ENCODE peak calls at places on chromosomes 6 and 20, in six cellular contexts. O is endothelial cell of umbilical vein, S is brain microvascular endothelial cell, Q is GM13976, Z is WTC11, Y is epithelial cell of esophagus. P is an unnamed sample.

GRCh38 chr20:25278636-25279361 is 30.9 kb downstream of the PYGB start:
- DNase-seq in O (no peak), S (no peak), Q (no peak), Z (peak), Y (no peak), P (no peak)

GRCh38 chr6:11043961-11044711 is at the start of gene ELOVL2:
- DNase-seq in Y (peak), S (no peak), Q (peak), Z (peak), O (peak), P (peak)

GRCh38 chr6:161439093-161439492 is 165.2 kb upstream of the AGPAT4 start:
- DNase-seq in Z (no peak), S (peak), Y (peak), Q (no peak), O (peak), P (peak)

GRCh38 chr6:167426620-167427019 is 101.7 kb downstream of the TTLL2 start:
- DNase-seq in S (no peak), Z (no peak), Y (no peak), O (no peak), Q (no peak), P (no peak)

GRCh38 chr6:119313937-119314893 is 35.3 kb downstream of the MAN1A1 start:
- DNase-seq in S (no peak), O (no peak), Y (no peak), Z (no peak), Q (no peak), P (no peak)

GRCh38 chr20:64145458-64146300 is 18.6 kb upstream of the MYT1 start:
- DNase-seq in O (no peak), Z (peak), Q (no peak), S (no peak), Y (no peak), P (no peak)

GRCh38 chr6:30037182-30037788 is 23.8 kb upstream of the POLR1H start:
- DNase-seq in O (peak), Z (no peak), Q (peak), S (peak), Y (peak), P (peak)

GRCh38 chr6:104580452-104580851 is 279.3 kb downstream of the HACE1 start:
- DNase-seq in Q (no peak), S (no peak), Z (no peak), Y (no peak), O (no peak), P (peak)

GRCh38 chr6:126202689-126203088 is 137.2 kb upstream of the CENPW start:
- DNase-seq in Z (no peak), O (no peak), Y (no peak), Q (no peak), S (no peak), P (no peak)

GRCh38 chr20:62891111-62891510 is 29.5 kb upstream of the TCFL5 start:
- DNase-seq in Z (no peak), S (no peak), Y (no peak), O (no peak), Q (no peak), P (peak)

GRCh38 chr20:19964289-19965263 is 52.6 kb upstream of the NAA20 start:
- DNase-seq in S (peak), Y (peak), Z (no peak), O (peak), Q (no peak), P (peak)

GRCh38 chr6:34082816-34083215 is 63.1 kb downstream of the GRM4 start:
- DNase-seq in Z (no peak), S (no peak), Y (no peak), Q (no peak), O (no peak), P (no peak)

GRCh38 chr20:64131406-64131805 is 24.0 kb upstream of the NPBWR2 start:
- DNase-seq in O (no peak), Z (no peak), Q (no peak), Y (peak), S (no peak), P (peak)

GRCh38 chr6:31597006-31597405 is 4.2 kb upstream of the NCR3 start:
- DNase-seq in Y (peak), S (peak), Z (no peak), Q (no peak), O (peak), P (peak)

GRCh38 chr20:51014797-51015722 is 7.8 kb downstream of the KCNG1 start:
- DNase-seq in Q (peak), Y (peak), O (peak), S (peak), Z (peak), P (peak)

GRCh38 chr20:63027425-63028389 is 20.9 kb upstream of the BHLHE23 start:
- DNase-seq in Z (peak), S (no peak), Y (no peak), O (no peak), Q (no peak), P (peak)

GRCh38 chr6:133101790-133102189 is 139.4 kb upstream of the EYA4 start:
- DNase-seq in Z (no peak), Y (no peak), O (no peak), S (no peak), Q (no peak), P (no peak)

GRCh38 chr6:30447237-30447636 is 42.1 kb upstream of the HLA-E start:
- DNase-seq in S (peak), Q (no peak), Z (peak), Y (peak), O (peak), P (peak)

GRCh38 chr20:34045294-34045693 is 51.6 kb downstream of the RALY start:
- DNase-seq in Q (no peak), Z (no peak), S (no peak), Y (peak), O (peak), P (peak)

GRCh38 chr6:41366150-41366549 is 30.7 kb downstream of the NCR2 start:
- DNase-seq in S (no peak), Y (no peak), Z (no peak), O (no peak), Q (no peak), P (no peak)

GRCh38 chr20:36468149-36469000 is 72.9 kb upstream of the MYL9 start:
- DNase-seq in S (no peak), Z (no peak), Y (no peak), Q (no peak), O (peak), P (peak)

GRCh38 chr6:126781582-126781981 is 336.9 kb upstream of the RSPO3 start:
- DNase-seq in Q (no peak), Y (no peak), Z (no peak), S (no peak), O (no peak), P (no peak)

GRCh38 chr6:16770701-16771569 is 9.7 kb upstream of the ATXN1 start:
- DNase-seq in O (peak), Q (peak), S (peak), Z (peak), Y (peak), P (peak)

GRCh38 chr6:99178168-99178567 is 171.3 kb downstream of the FAXC start:
- DNase-seq in S (no peak), Q (no peak), Y (peak), O (no peak), Z (no peak), P (no peak)

GRCh38 chr6:25899580-25900408 is 25.8 kb upstream of the SLC17A3 start:
- DNase-seq in Z (no peak), O (no peak), Q (no peak), S (no peak), Y (no peak), P (no peak)

GRCh38 chr6:77633471-77633870 is 19.4 kb upstream of the MEI4 start:
- DNase-seq in Y (no peak), Q (no peak), Z (no peak), O (no peak), S (no peak), P (no peak)

GRCh38 chr6:161186173-161186769 is 87.6 kb downstream of the AGPAT4 start:
- DNase-seq in Y (peak), O (no peak), Q (no peak), Z (no peak), S (peak), P (no peak)

GRCh38 chr6:29419516-29419915 is 4.8 kb downstream of the OR12D1 start:
- DNase-seq in Z (no peak), O (no peak), Q (no peak), S (peak), Y (no peak), P (no peak)

GRCh38 chr6:79797105-79797504 is 150.2 kb downstream of the ELOVL4 start:
- DNase-seq in S (no peak), Z (no peak), Q (no peak), Y (no peak), O (no peak), P (no peak)

GRCh38 chr6:19851273-19852089 is 14.3 kb downstream of the ID4 start:
- DNase-seq in O (peak), Q (peak), Y (peak), S (peak), Z (peak), P (peak)

GRCh38 chr6:14863896-14864850 is 381.7 kb upstream of the JARID2 start:
- DNase-seq in Q (no peak), S (no peak), Y (no peak), O (no peak), Z (no peak), P (no peak)

GRCh38 chr6:79548310-79548709 is 11.1 kb upstream of the LCA5 start:
- DNase-seq in Y (no peak), S (no peak), O (no peak), Z (no peak), Q (no peak), P (no peak)

GRCh38 chr6:70459235-70459634 is 45.9 kb downstream of the FAM135A start:
- DNase-seq in S (no peak), Y (no peak), O (no peak), Q (no peak), Z (no peak), P (no peak)

P was measured in dermis blood vessel endothelial cell.